ENCODE peak calls at places on chromosomes 16 and 17, in seven cellular contexts. Q is left ventricle myocardium inferior; A is CD4-positive, alpha-beta T cell; Z is transverse colon; C is cardiac fibroblast; W is pancreas; N is left lung. H is an unnamed sample.

GRCh38 chr17:81244358-81245023 is 5.4 kb downstream of the NDUFAF8 start:
- DNase-seq in Q (no peak), A (no peak), Z (no peak), C (no peak), W (no peak), N (no peak), H (no peak)

GRCh38 chr17:81995463-81996231 is 18.2 kb downstream of the ASPSCR1 start:
- DNase-seq in Q (no peak), A (no peak), Z (no peak), C (no peak), W (no peak), N (no peak), H (no peak)

GRCh38 chr16:11914759-11915643 is 755 bp downstream of the GSPT1 start:
- DNase-seq in Q (peak; percentile 38), A (peak; percentile 23), Z (peak; percentile 53), C (peak; percentile 43), W (peak; percentile 58), N (peak; percentile 42), H (no peak)

GRCh38 chr16:82841108-82841507 is 214.3 kb downstream of the CDH13 start:
- DNase-seq in Q (no peak), A (no peak), Z (no peak), C (no peak), W (no peak), N (no peak), H (no peak)

GRCh38 chr17:5584971-5585794 is 874 bp upstream of the NLRP1 start:
- DNase-seq in Q (peak; percentile 26), A (no peak), Z (no peak), C (peak; percentile 77), W (no peak), N (no peak), H (no peak)

GRCh38 chr16:6573577-6573976 is 759.1 kb upstream of the RBFOX1 start:
- DNase-seq in Q (peak; percentile 14), A (no peak), Z (peak; percentile 28), C (no peak), W (no peak), N (no peak), H (no peak)

GRCh38 chr16:49352923-49353322 is 20.7 kb upstream of the C16orf78 start:
- DNase-seq in Q (no peak), A (no peak), Z (no peak), C (peak; percentile 2), W (no peak), N (no peak), H (no peak)

GRCh38 chr17:42568341-42569111 is 1.6 kb downstream of the MLX start:
- DNase-seq in Q (no peak), A (no peak), Z (peak; percentile 8), C (no peak), W (no peak), N (no peak), H (no peak)

GRCh38 chr17:35540589-35541404 is 3.3 kb upstream of the SLFN12L start:
- DNase-seq in Q (peak; percentile 31), A (no peak), Z (peak; percentile 49), C (peak; percentile 68), W (no peak), N (peak; percentile 80), H (no peak)

GRCh38 chr17:17496189-17497064 is at the start of gene RASD1:
- DNase-seq in Q (peak; percentile 93), A (peak; percentile 56), Z (peak; percentile 93), C (peak; percentile 90), W (peak; percentile 93), N (peak; percentile 90), H (peak; percentile 66)

GRCh38 chr17:81593105-81593871 is 41.1 kb upstream of the FAAP100 start:
- DNase-seq in Q (no peak), A (no peak), Z (no peak), C (no peak), W (no peak), N (no peak), H (no peak)

GRCh38 chr16:73713817-73714495 is 582.7 kb upstream of the PSMD7 start:
- DNase-seq in Q (no peak), A (no peak), Z (peak; percentile 23), C (peak; percentile 0), W (peak; percentile 14), N (no peak), H (peak; percentile 32)

GRCh38 chr16:74309789-74310781 is 13.5 kb downstream of the PSMD7 start:
- DNase-seq in Q (no peak), A (no peak), Z (no peak), C (peak; percentile 72), W (peak; percentile 37), N (no peak), H (no peak)

GRCh38 chr16:89637379-89637778 is 20.1 kb downstream of the CHMP1A start:
- DNase-seq in Q (no peak), A (no peak), Z (no peak), C (no peak), W (no peak), N (no peak), H (no peak)

GRCh38 chr16:48041861-48042435 is 113.8 kb downstream of the ABCC12 start:
- DNase-seq in Q (no peak), A (no peak), Z (no peak), C (no peak), W (no peak), N (no peak), H (no peak)

GRCh38 chr17:53949473-53950090 is 126.9 kb downstream of the KIF2B start:
- DNase-seq in Q (no peak), A (no peak), Z (no peak), C (no peak), W (no peak), N (no peak), H (no peak)

GRCh38 chr17:53950858-53951250 is 128.1 kb downstream of the KIF2B start:
- DNase-seq in Q (no peak), A (no peak), Z (no peak), C (no peak), W (no peak), N (no peak), H (no peak)

GRCh38 chr17:53948323-53948722 is 125.6 kb downstream of the KIF2B start:
- DNase-seq in Q (no peak), A (no peak), Z (no peak), C (no peak), W (no peak), N (no peak), H (no peak)

DNA sequence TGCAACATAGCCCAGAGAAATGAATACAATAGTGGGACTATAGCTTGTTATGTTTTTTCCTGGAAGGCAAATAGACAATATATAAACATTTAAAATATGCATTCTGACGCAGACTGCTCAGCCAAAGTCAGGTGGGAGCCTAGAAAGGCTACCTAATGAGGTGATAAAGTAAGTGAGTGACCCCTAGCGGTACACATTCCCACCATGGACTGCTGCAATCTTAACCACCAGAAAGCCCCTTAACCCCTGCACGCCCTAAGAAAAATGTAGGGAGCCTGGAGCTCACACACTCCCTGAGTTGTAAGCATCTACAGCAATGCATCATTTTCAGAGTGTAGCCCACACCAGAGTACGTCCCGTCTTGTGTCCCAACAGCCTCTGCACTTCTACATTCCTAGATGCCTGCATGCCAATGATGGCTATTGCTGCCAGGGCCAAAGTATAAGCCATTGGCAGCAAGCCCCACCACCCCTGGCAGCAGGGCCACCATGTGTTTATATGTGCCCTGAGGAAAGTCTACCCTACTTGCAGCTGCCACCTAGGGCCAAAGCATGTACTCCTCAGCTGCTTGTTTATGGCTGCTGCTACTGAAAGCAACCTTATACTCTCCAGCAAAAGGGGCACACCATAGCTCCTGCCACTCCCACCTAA is 127.6 kb downstream of the KIF2B start:
- DNase-seq in Q (no peak), A (no peak), Z (no peak), C (no peak), W (no peak), N (no peak), H (no peak)
- TF ChIP-seq CTCF in Q (no peak), A (no peak), Z (no peak), C (no peak), W (no peak), N (no peak), H (no peak)

DNA sequence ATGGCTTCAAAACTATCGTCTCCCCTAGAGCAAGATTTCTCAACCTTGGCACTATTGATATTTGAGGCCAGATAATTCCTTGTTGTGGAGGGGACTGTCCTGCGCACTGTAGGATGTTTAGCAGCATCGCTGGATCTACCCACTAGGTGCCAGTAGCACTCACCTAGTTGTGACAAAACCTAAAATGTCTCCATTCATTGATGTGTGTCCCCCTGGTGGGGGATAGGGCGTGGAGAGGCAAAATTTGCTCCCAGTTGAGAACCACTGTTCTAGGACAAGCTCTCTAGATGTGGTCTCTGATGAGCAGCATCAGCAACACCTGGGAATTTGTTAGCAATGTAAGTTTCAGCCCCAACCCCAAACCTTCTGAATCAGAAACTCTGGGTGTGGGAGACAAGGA is 259.0 kb downstream of the XYLT1 start:
- DNase-seq in Q (no peak), A (peak; percentile 26), Z (no peak), C (no peak), W (no peak), N (no peak), H (no peak)
- TF ChIP-seq CTCF in Q (peak; percentile 28), A (peak; percentile 63), Z (peak; percentile 16), C (peak; percentile 13), W (no peak), N (no peak), H (no peak)

DNA sequence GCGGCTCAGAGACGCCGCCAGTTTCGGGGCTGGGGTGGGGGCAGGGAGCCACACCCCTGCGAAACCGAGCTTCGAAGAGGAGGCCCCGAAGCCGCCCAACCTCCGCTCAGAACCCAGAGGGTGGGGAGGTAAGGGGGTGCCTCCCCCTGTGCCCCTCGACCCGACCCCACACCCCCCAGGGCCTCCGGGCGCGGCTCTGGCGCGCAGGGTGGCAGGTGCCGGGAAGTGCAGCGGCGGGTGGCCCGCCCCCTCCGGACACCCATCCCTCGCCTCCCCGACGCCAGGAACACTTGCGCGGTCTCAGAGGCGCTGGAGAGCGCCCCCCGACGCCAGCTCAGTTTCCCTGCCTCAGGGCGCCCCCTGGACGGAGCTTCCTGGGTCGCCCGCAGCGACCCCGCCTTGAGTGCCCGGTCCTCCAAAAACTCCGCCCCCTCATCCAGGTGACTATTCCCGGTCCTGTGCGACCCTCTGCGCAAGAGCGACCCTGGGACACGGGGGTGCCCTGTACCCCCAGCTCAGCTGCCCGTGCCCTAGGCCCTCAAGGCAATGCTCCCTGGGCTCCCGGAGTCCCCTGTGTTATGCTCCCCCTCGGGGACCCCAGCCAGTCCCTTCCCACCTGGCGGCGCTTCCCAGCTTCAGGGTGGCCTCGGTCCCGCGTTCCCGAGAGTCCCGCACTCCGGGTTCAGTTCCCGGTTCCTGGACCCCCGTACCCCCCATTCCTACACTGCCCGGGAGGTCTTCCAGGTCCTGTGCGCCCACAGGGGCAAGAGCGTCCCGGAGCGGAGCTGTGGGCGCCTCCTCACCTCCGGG is 562 bp downstream of the PPL start:
- DNase-seq in Q (no peak), A (no peak), Z (peak; percentile 46), C (no peak), W (peak; percentile 50), N (peak; percentile 68), H (no peak)
- TF ChIP-seq CTCF in Q (peak; percentile 27), A (no peak), Z (no peak), C (no peak), W (no peak), N (no peak), H (no peak)

GRCh38 chr17:47352848-47353247 is 29.1 kb downstream of the EFCAB13 start:
- DNase-seq in Q (no peak), A (no peak), Z (no peak), C (no peak), W (no peak), N (no peak), H (no peak)

GRCh38 chr17:47363171-47363570 is 39.4 kb downstream of the EFCAB13 start:
- DNase-seq in Q (no peak), A (no peak), Z (no peak), C (peak; percentile 9), W (no peak), N (no peak), H (no peak)

DNA sequence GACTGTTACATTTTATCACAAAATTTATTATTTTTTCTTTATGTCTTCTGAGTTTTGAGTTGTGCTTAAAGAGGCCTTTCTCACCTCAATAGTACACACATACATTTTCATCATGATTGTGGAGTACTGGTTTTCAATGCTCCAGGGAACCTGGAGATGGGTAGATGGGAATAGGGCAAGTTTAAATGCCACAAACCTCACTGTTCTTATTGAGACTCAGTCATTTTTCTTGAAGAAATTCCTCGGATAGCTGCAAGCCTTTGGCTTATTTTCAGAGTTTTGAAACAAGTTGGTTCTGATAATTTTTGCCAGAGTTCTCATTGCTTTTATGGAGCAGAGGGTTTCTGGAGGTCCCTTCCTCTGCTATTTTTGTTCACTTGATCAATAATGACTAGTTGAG is 34.9 kb downstream of the EFCAB13 start:
- DNase-seq in Q (no peak), A (no peak), Z (no peak), C (no peak), W (no peak), N (no peak), H (no peak)
- TF ChIP-seq CTCF in Q (no peak), A (no peak), Z (no peak), C (no peak), W (no peak), N (no peak), H (no peak)